ENCODE peak calls at places on chromosomes 3 and 15, in six cellular contexts. One of them, this sample, is unnamed.

GRCh38 chr3:178504128-178504527 is 32.1 kb upstream of the KCNMB2 start:
- ATAC-seq in Panc1: no peak
- ATAC-seq in lower lobe of right lung: no peak
- ATAC-seq in CD4-positive, alpha-beta T cell: no peak
- ATAC-seq in GM12878: no peak
- ATAC-seq in CD8-positive, alpha-beta T cell: no peak
- ATAC-seq in this sample: no peak

GRCh38 chr15:25785643-25786029 is 77.5 kb downstream of the ATP10A start:
- ATAC-seq in CD4-positive, alpha-beta T cell: no peak
- ATAC-seq in GM12878: no peak
- ATAC-seq in CD8-positive, alpha-beta T cell: no peak
- ATAC-seq in lower lobe of right lung: peak; percentile 27
- ATAC-seq in Panc1: no peak
- ATAC-seq in this sample: no peak

GRCh38 chr15:92650966-92651365 is 4.6 kb downstream of the FAM174B start:
- ATAC-seq in Panc1: no peak
- ATAC-seq in CD8-positive, alpha-beta T cell: no peak
- ATAC-seq in GM12878: no peak
- ATAC-seq in lower lobe of right lung: no peak
- ATAC-seq in CD4-positive, alpha-beta T cell: no peak
- ATAC-seq in this sample: no peak

GRCh38 chr3:197308591-197308990 is 10.2 kb upstream of the DLG1 start:
- ATAC-seq in Panc1: no peak
- ATAC-seq in GM12878: no peak
- ATAC-seq in lower lobe of right lung: no peak
- ATAC-seq in CD4-positive, alpha-beta T cell: no peak
- ATAC-seq in CD8-positive, alpha-beta T cell: no peak
- ATAC-seq in this sample: no peak

GRCh38 chr3:114456742-114457141 is 162.9 kb downstream of the TIGIT start:
- ATAC-seq in GM12878: peak; percentile 84
- ATAC-seq in lower lobe of right lung: no peak
- ATAC-seq in Panc1: no peak
- ATAC-seq in CD8-positive, alpha-beta T cell: no peak
- ATAC-seq in CD4-positive, alpha-beta T cell: no peak
- ATAC-seq in this sample: no peak

GRCh38 chr15:29196306-29196705 is 73.3 kb downstream of the NSMCE3 start:
- ATAC-seq in lower lobe of right lung: no peak
- ATAC-seq in Panc1: no peak
- ATAC-seq in CD8-positive, alpha-beta T cell: no peak
- ATAC-seq in GM12878: no peak
- ATAC-seq in CD4-positive, alpha-beta T cell: no peak
- ATAC-seq in this sample: no peak

GRCh38 chr3:183653209-183654064 is 18.0 kb downstream of the KLHL24 start:
- ATAC-seq in GM12878: no peak
- ATAC-seq in Panc1: no peak
- ATAC-seq in CD4-positive, alpha-beta T cell: no peak
- ATAC-seq in lower lobe of right lung: no peak
- ATAC-seq in CD8-positive, alpha-beta T cell: no peak
- ATAC-seq in this sample: no peak

GRCh38 chr15:57866149-57866736 is 159.7 kb downstream of the POLR2M start:
- ATAC-seq in CD4-positive, alpha-beta T cell: no peak
- ATAC-seq in GM12878: peak; percentile 79
- ATAC-seq in CD8-positive, alpha-beta T cell: no peak
- ATAC-seq in Panc1: peak; percentile 81
- ATAC-seq in lower lobe of right lung: peak; percentile 72
- ATAC-seq in this sample: peak; percentile 39

GRCh38 chr3:34856577-34856976 is 782.7 kb upstream of the ARPP21 start:
- ATAC-seq in CD8-positive, alpha-beta T cell: no peak
- ATAC-seq in lower lobe of right lung: no peak
- ATAC-seq in Panc1: no peak
- ATAC-seq in CD4-positive, alpha-beta T cell: no peak
- ATAC-seq in GM12878: peak; percentile 33
- ATAC-seq in this sample: no peak

GRCh38 chr3:178975320-178975719 is 96.3 kb downstream of the ZMAT3 start:
- ATAC-seq in CD8-positive, alpha-beta T cell: no peak
- ATAC-seq in Panc1: no peak
- ATAC-seq in GM12878: no peak
- ATAC-seq in CD4-positive, alpha-beta T cell: no peak
- ATAC-seq in lower lobe of right lung: no peak
- ATAC-seq in this sample: no peak

GRCh38 chr15:68278345-68279217 is 1.0 kb downstream of the FEM1B start:
- ATAC-seq in Panc1: peak; percentile 4
- ATAC-seq in CD4-positive, alpha-beta T cell: peak; percentile 21
- ATAC-seq in GM12878: peak; percentile 19
- ATAC-seq in lower lobe of right lung: no peak
- ATAC-seq in CD8-positive, alpha-beta T cell: peak; percentile 14
- ATAC-seq in this sample: no peak

GRCh38 chr3:67000006-67000405 is 1.9 kb downstream of the KBTBD8 start:
- ATAC-seq in CD4-positive, alpha-beta T cell: no peak
- ATAC-seq in lower lobe of right lung: no peak
- ATAC-seq in Panc1: no peak
- ATAC-seq in GM12878: peak; percentile 69
- ATAC-seq in CD8-positive, alpha-beta T cell: no peak
- ATAC-seq in this sample: no peak

GRCh38 chr15:43433661-43434303 is 59.2 kb downstream of the TP53BP1 start:
- ATAC-seq in CD8-positive, alpha-beta T cell: no peak
- ATAC-seq in CD4-positive, alpha-beta T cell: no peak
- ATAC-seq in GM12878: no peak
- ATAC-seq in lower lobe of right lung: no peak
- ATAC-seq in Panc1: no peak
- ATAC-seq in this sample: no peak

GRCh38 chr3:11470031-11470853 is 173.5 kb downstream of the VGLL4 start:
- ATAC-seq in CD4-positive, alpha-beta T cell: no peak
- ATAC-seq in GM12878: no peak
- ATAC-seq in lower lobe of right lung: no peak
- ATAC-seq in CD8-positive, alpha-beta T cell: no peak
- ATAC-seq in Panc1: peak; percentile 45
- ATAC-seq in this sample: no peak

GRCh38 chr3:195007794-195008193 is 263.2 kb downstream of the XXYLT1 start:
- ATAC-seq in GM12878: no peak
- ATAC-seq in lower lobe of right lung: no peak
- ATAC-seq in CD8-positive, alpha-beta T cell: no peak
- ATAC-seq in Panc1: no peak
- ATAC-seq in CD4-positive, alpha-beta T cell: no peak
- ATAC-seq in this sample: no peak

GRCh38 chr3:195075941-195076875 is 194.8 kb downstream of the XXYLT1 start:
- ATAC-seq in CD8-positive, alpha-beta T cell: no peak
- ATAC-seq in Panc1: no peak
- ATAC-seq in GM12878: no peak
- ATAC-seq in lower lobe of right lung: no peak
- ATAC-seq in CD4-positive, alpha-beta T cell: no peak
- ATAC-seq in this sample: no peak

GRCh38 chr3:58419782-58420512 is 13.7 kb downstream of the PDHB start:
- ATAC-seq in CD4-positive, alpha-beta T cell: no peak
- ATAC-seq in GM12878: peak; percentile 87
- ATAC-seq in Panc1: no peak
- ATAC-seq in lower lobe of right lung: peak; percentile 46
- ATAC-seq in CD8-positive, alpha-beta T cell: no peak
- ATAC-seq in this sample: peak; percentile 85

GRCh38 chr3:112967828-112968227 is 7.1 kb downstream of the CD200R1 start:
- ATAC-seq in CD4-positive, alpha-beta T cell: peak; percentile 53
- ATAC-seq in lower lobe of right lung: peak; percentile 38
- ATAC-seq in GM12878: peak; percentile 52
- ATAC-seq in CD8-positive, alpha-beta T cell: no peak
- ATAC-seq in Panc1: no peak
- ATAC-seq in this sample: no peak

GRCh38 chr15:101619615-101619865 is 32.6 kb downstream of the TM2D3 start:
- ATAC-seq in lower lobe of right lung: no peak
- ATAC-seq in CD4-positive, alpha-beta T cell: no peak
- ATAC-seq in Panc1: no peak
- ATAC-seq in GM12878: no peak
- ATAC-seq in CD8-positive, alpha-beta T cell: no peak
- ATAC-seq in this sample: no peak

GRCh38 chr3:186628756-186629155 is 11.4 kb upstream of the FETUB start:
- ATAC-seq in CD8-positive, alpha-beta T cell: no peak
- ATAC-seq in GM12878: no peak
- ATAC-seq in CD4-positive, alpha-beta T cell: no peak
- ATAC-seq in Panc1: no peak
- ATAC-seq in lower lobe of right lung: no peak
- ATAC-seq in this sample: no peak

GRCh38 chr3:186635532-186635931 is 4.7 kb upstream of the FETUB start:
- ATAC-seq in CD8-positive, alpha-beta T cell: no peak
- ATAC-seq in Panc1: no peak
- ATAC-seq in CD4-positive, alpha-beta T cell: no peak
- ATAC-seq in GM12878: no peak
- ATAC-seq in lower lobe of right lung: no peak
- ATAC-seq in this sample: no peak

GRCh38 chr3:186627852-186628414 is 12.3 kb upstream of the FETUB start:
- ATAC-seq in CD8-positive, alpha-beta T cell: no peak
- ATAC-seq in lower lobe of right lung: no peak
- ATAC-seq in CD4-positive, alpha-beta T cell: no peak
- ATAC-seq in Panc1: no peak
- ATAC-seq in GM12878: no peak
- ATAC-seq in this sample: no peak

GRCh38 chr3:186633481-186633880 is 6.7 kb upstream of the FETUB start:
- ATAC-seq in GM12878: no peak
- ATAC-seq in lower lobe of right lung: no peak
- ATAC-seq in Panc1: no peak
- ATAC-seq in CD8-positive, alpha-beta T cell: no peak
- ATAC-seq in CD4-positive, alpha-beta T cell: no peak
- ATAC-seq in this sample: no peak

GRCh38 chr3:186630950-186631624 is 9.1 kb upstream of the FETUB start:
- ATAC-seq in CD8-positive, alpha-beta T cell: no peak
- ATAC-seq in GM12878: no peak
- ATAC-seq in CD4-positive, alpha-beta T cell: no peak
- ATAC-seq in Panc1: no peak
- ATAC-seq in lower lobe of right lung: no peak
- ATAC-seq in this sample: no peak
- H3K27me3 ChIP-seq in CD8-positive, alpha-beta T cell: no peaks in the 10 kb centered on the region
- H3K27me3 ChIP-seq in GM12878: no peaks in the 10 kb centered on the region
- H3K27me3 ChIP-seq in CD4-positive, alpha-beta T cell: no peaks in the 10 kb centered on the region
- H3K27me3 ChIP-seq in Panc1: peaks cover 6% of the 10 kb centered on the region
- H3K27me3 ChIP-seq in lower lobe of right lung: peaks cover 1% of the 10 kb centered on the region
- H3K27me3 ChIP-seq in this sample: peaks cover 10% of the 10 kb centered on the region

GRCh38 chr3:53750253-53751210 is 95.7 kb downstream of the CHDH start:
- ATAC-seq in CD8-positive, alpha-beta T cell: no peak
- ATAC-seq in Panc1: no peak
- ATAC-seq in lower lobe of right lung: peak; percentile 52
- ATAC-seq in GM12878: peak; percentile 56
- ATAC-seq in CD4-positive, alpha-beta T cell: no peak
- ATAC-seq in this sample: peak; percentile 40

GRCh38 chr3:53754325-53754724 is 91.9 kb downstream of the CHDH start:
- ATAC-seq in GM12878: no peak
- ATAC-seq in Panc1: no peak
- ATAC-seq in CD4-positive, alpha-beta T cell: no peak
- ATAC-seq in CD8-positive, alpha-beta T cell: no peak
- ATAC-seq in lower lobe of right lung: peak; percentile 61
- ATAC-seq in this sample: peak; percentile 61

GRCh38 chr3:53748512-53749271 is 97.5 kb downstream of the CHDH start:
- ATAC-seq in Panc1: no peak
- ATAC-seq in CD4-positive, alpha-beta T cell: no peak
- ATAC-seq in CD8-positive, alpha-beta T cell: no peak
- ATAC-seq in lower lobe of right lung: peak; percentile 78
- ATAC-seq in GM12878: peak; percentile 86
- ATAC-seq in this sample: peak; percentile 58

GRCh38 chr3:53749428-53749827 is 96.8 kb downstream of the CHDH start:
- ATAC-seq in Panc1: no peak
- ATAC-seq in CD4-positive, alpha-beta T cell: no peak
- ATAC-seq in CD8-positive, alpha-beta T cell: no peak
- ATAC-seq in lower lobe of right lung: peak; percentile 17
- ATAC-seq in GM12878: peak; percentile 50
- ATAC-seq in this sample: no peak

GRCh38 chr3:53753518-53754183 is 92.6 kb downstream of the CHDH start:
- ATAC-seq in lower lobe of right lung: peak; percentile 22
- ATAC-seq in GM12878: peak; percentile 45
- ATAC-seq in Panc1: no peak
- ATAC-seq in CD8-positive, alpha-beta T cell: peak; percentile 42
- ATAC-seq in CD4-positive, alpha-beta T cell: peak; percentile 32
- ATAC-seq in this sample: no peak
- H3K27me3 ChIP-seq in lower lobe of right lung: no peaks in the 10 kb centered on the region
- H3K27me3 ChIP-seq in GM12878: no peaks in the 10 kb centered on the region
- H3K27me3 ChIP-seq in Panc1: no peaks in the 10 kb centered on the region
- H3K27me3 ChIP-seq in CD8-positive, alpha-beta T cell: no peaks in the 10 kb centered on the region
- H3K27me3 ChIP-seq in CD4-positive, alpha-beta T cell: no peaks in the 10 kb centered on the region
- H3K27me3 ChIP-seq in this sample: no peaks in the 10 kb centered on the region

DNA sequence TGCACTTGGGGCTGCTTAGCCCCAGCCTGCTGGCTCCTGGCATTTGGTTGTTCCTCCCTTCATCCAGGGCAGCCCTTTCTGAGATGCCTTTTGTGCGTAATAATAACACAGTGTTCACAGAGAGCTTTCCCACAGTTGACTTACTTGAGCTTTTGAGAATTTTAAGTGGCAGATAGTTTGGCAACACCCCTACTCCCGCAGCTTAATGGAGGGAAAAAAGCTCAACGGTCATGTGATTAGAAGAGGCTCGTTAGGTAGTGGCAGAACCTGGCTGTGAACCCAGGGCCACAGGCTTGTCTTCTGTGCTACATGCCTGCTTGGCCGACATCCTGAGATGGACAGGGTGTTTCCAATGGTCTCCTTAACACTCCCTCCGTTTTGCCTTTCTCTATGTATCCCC is 4.7 kb downstream of the KBTBD13 start:
- ATAC-seq in Panc1: no peak
- ATAC-seq in CD4-positive, alpha-beta T cell: no peak
- ATAC-seq in GM12878: no peak
- ATAC-seq in lower lobe of right lung: peak; percentile 57
- ATAC-seq in CD8-positive, alpha-beta T cell: no peak
- ATAC-seq in this sample: no peak
- H3K27me3 ChIP-seq in Panc1: no peaks in the 10 kb centered on the region
- H3K27me3 ChIP-seq in CD4-positive, alpha-beta T cell: peaks cover 5% of the 10 kb centered on the region
- H3K27me3 ChIP-seq in GM12878: peaks cover 6% of the 10 kb centered on the region
- H3K27me3 ChIP-seq in lower lobe of right lung: peaks cover 18% of the 10 kb centered on the region
- H3K27me3 ChIP-seq in CD8-positive, alpha-beta T cell: peaks cover 3% of the 10 kb centered on the region
- H3K27me3 ChIP-seq in this sample: peaks cover 13% of the 10 kb centered on the region

GRCh38 chr3:71759401-71759800 is 5.7 kb downstream of the GPR27 start:
- ATAC-seq in Panc1: no peak
- ATAC-seq in CD4-positive, alpha-beta T cell: no peak
- ATAC-seq in CD8-positive, alpha-beta T cell: no peak
- ATAC-seq in lower lobe of right lung: no peak
- ATAC-seq in GM12878: no peak
- ATAC-seq in this sample: no peak

GRCh38 chr3:71752911-71753715 is 542 bp upstream of the GPR27 start:
- ATAC-seq in GM12878: no peak
- ATAC-seq in lower lobe of right lung: no peak
- ATAC-seq in CD4-positive, alpha-beta T cell: peak; percentile 30
- ATAC-seq in CD8-positive, alpha-beta T cell: peak; percentile 48
- ATAC-seq in Panc1: no peak
- ATAC-seq in this sample: peak; percentile 17

GRCh38 chr3:71754610-71755253 is 1.1 kb downstream of the GPR27 start:
- ATAC-seq in CD4-positive, alpha-beta T cell: peak; percentile 11
- ATAC-seq in GM12878: no peak
- ATAC-seq in lower lobe of right lung: peak; percentile 19
- ATAC-seq in CD8-positive, alpha-beta T cell: no peak
- ATAC-seq in Panc1: no peak
- ATAC-seq in this sample: peak; percentile 17

GRCh38 chr3:71751602-71752001 is 2.1 kb upstream of the GPR27 start:
- ATAC-seq in CD4-positive, alpha-beta T cell: no peak
- ATAC-seq in GM12878: no peak
- ATAC-seq in lower lobe of right lung: no peak
- ATAC-seq in Panc1: no peak
- ATAC-seq in CD8-positive, alpha-beta T cell: no peak
- ATAC-seq in this sample: no peak

GRCh38 chr3:71753716-71754609 is at the start of gene GPR27:
- ATAC-seq in CD8-positive, alpha-beta T cell: peak; percentile 51
- ATAC-seq in GM12878: no peak
- ATAC-seq in Panc1: peak; percentile 70
- ATAC-seq in lower lobe of right lung: peak; percentile 75
- ATAC-seq in CD4-positive, alpha-beta T cell: peak; percentile 58
- ATAC-seq in this sample: peak; percentile 40
- H3K27me3 ChIP-seq in CD8-positive, alpha-beta T cell: peaks cover 15% of the 10 kb centered on the region
- H3K27me3 ChIP-seq in GM12878: peaks cover 11% of the 10 kb centered on the region
- H3K27me3 ChIP-seq in Panc1: no peaks in the 10 kb centered on the region
- H3K27me3 ChIP-seq in lower lobe of right lung: peaks cover 24% of the 10 kb centered on the region
- H3K27me3 ChIP-seq in CD4-positive, alpha-beta T cell: peaks cover 27% of the 10 kb centered on the region
- H3K27me3 ChIP-seq in this sample: peaks cover 26% of the 10 kb centered on the region